ENCODE peak calls at places on chromosomes 4 and X, in nine cellular contexts. A is LHCN-M2; Y is aorta; O is progenitor cell of endocrine pancreas; Q is stimulated activated CD4-positive, alpha-beta T cell treated with anti-CD3 and anti-CD28 coated beads, TNF-alpha, amount 100 ng/mL, for 1 hour; B is transverse colon; F is neural progenitor cell; R is NCI-H2029; K is breast epithelium. M is an unnamed sample.

GRCh38 chrX:69065451-69065850 is 99.8 kb downstream of the PJA1 start:
- DNase-seq in A (no peak), Y (no peak), O (no peak), Q (no peak), B (no peak), F (no peak), R (no peak), K (peak), M (no peak)

GRCh38 chr4:40749717-40750460 is at the start of gene NSUN7:
- DNase-seq in A (no peak), Y (peak), O (peak), Q (no peak), B (peak), F (peak), R (peak), K (peak), M (no peak)

GRCh38 chr4:53863731-53864130 is 200.7 kb downstream of the CHIC2 start:
- DNase-seq in A (no peak), Y (no peak), O (no peak), Q (no peak), B (no peak), F (no peak), R (no peak), K (no peak), M (no peak)

GRCh38 chr4:15695240-15695699 is 7.6 kb upstream of the BST1 start:
- DNase-seq in A (peak), Y (no peak), O (no peak), Q (no peak), B (no peak), F (peak), R (peak), K (no peak), M (no peak)

GRCh38 chr4:123444298-123444731 is 47.7 kb downstream of the SPRY1 start:
- DNase-seq in A (peak), Y (peak), O (peak), Q (no peak), B (peak), F (peak), R (no peak), K (no peak), M (peak)

GRCh38 chrX:72003811-72004750 is 93.4 kb downstream of the NHSL2 start:
- DNase-seq in A (peak), Y (peak), O (no peak), Q (no peak), B (no peak), F (peak), R (no peak), K (peak), M (no peak)

GRCh38 chr4:47926667-47927258 is 12.4 kb upstream of the NFXL1 start:
- DNase-seq in A (peak), Y (peak), O (peak), Q (peak), B (peak), F (peak), R (peak), K (no peak), M (peak)

GRCh38 chr4:88866862-88867550 is 169.4 kb upstream of the NAP1L5 start:
- DNase-seq in A (peak), Y (no peak), O (no peak), Q (no peak), B (no peak), F (no peak), R (peak), K (no peak), M (no peak)

GRCh38 chrX:139194571-139195280 is 335.8 kb upstream of the F9 start:
- DNase-seq in A (peak), Y (no peak), O (no peak), Q (no peak), B (peak), F (peak), R (no peak), K (peak), M (no peak)

GRCh38 chr4:76896731-76897521 is 1.0 kb downstream of the SOWAHB start:
- DNase-seq in A (no peak), Y (peak), O (peak), Q (no peak), B (peak), F (peak), R (peak), K (peak), M (peak)

GRCh38 chr4:22465996-22466395 is 49.9 kb downstream of the ADGRA3 start:
- DNase-seq in A (no peak), Y (no peak), O (no peak), Q (no peak), B (no peak), F (no peak), R (no peak), K (no peak), M (no peak)